ENCODE peak calls at places on chromosome 3, in four cellular contexts. A, C, F and J are unnamed samples.

GRCh38 chr3:111031538-111031937 is 40.1 kb upstream of the NECTIN3 start:
- DNase-seq in A (no peak), C (no peak), F (no peak), J (no peak)

GRCh38 chr3:125143982-125144652 is 68.4 kb downstream of the SLC12A8 start:
- DNase-seq in A (no peak), F (no peak), C (no peak), J (no peak)

GRCh38 chr3:72205297-72205696 is 420.3 kb upstream of the PROK2 start:
- DNase-seq in F (no peak), A (no peak), C (no peak), J (no peak)

GRCh38 chr3:4834403-4834866 is 144.8 kb upstream of the BHLHE40 start:
- DNase-seq in F (no peak), A (no peak), C (peak; percentile 17), J (no peak)

GRCh38 chr3:10116138-10116460 is 624 bp downstream of the BRK1 start:
- DNase-seq in C (peak; percentile 54), A (no peak), F (no peak), J (peak; percentile 22)

GRCh38 chr3:150149651-150150051 is 179.0 kb upstream of the PFN2 start:
- DNase-seq in A (no peak), F (no peak), C (peak; percentile 93), J (peak; percentile 95)

GRCh38 chr3:125192190-125193035 is 20.1 kb downstream of the SLC12A8 start:
- DNase-seq in C (no peak), A (no peak), F (peak; percentile 58), J (peak; percentile 89)

GRCh38 chr3:126103121-126104027 is 19.4 kb upstream of the SLC41A3 start:
- DNase-seq in A (no peak), F (peak; percentile 58), C (no peak), J (no peak)

GRCh38 chr3:108406661-108407206 is 103.7 kb downstream of the MYH15 start:
- DNase-seq in A (peak; percentile 14), C (peak; percentile 56), F (no peak), J (peak; percentile 10)

GRCh38 chr3:99534951-99535704 is 103.3 kb upstream of the COL8A1 start:
- DNase-seq in F (no peak), A (no peak), C (peak; percentile 93), J (peak; percentile 17)

GRCh38 chr3:8817486-8817885 is 48.1 kb upstream of the OXTR start:
- DNase-seq in A (no peak), F (no peak), C (no peak), J (peak; percentile 27)

GRCh38 chr3:189490749-189491148 is 140.4 kb upstream of the TP63 start:
- DNase-seq in F (no peak), A (no peak), C (no peak), J (no peak)

GRCh38 chr3:162492446-162493081 is 996.0 kb downstream of the OTOL1 start:
- DNase-seq in A (no peak), C (peak; percentile 84), F (no peak), J (peak; percentile 7)

GRCh38 chr3:65284971-65285370 is 597.2 kb upstream of the ADAMTS9 start:
- DNase-seq in F (no peak), C (no peak), A (no peak), J (no peak)

GRCh38 chr3:16945330-16945729 is 60.6 kb downstream of the PLCL2 start:
- DNase-seq in C (peak; percentile 15), F (no peak), A (no peak), J (no peak)

GRCh38 chr3:173744479-173744878 is 346.9 kb downstream of the NLGN1 start:
- DNase-seq in C (no peak), F (no peak), A (no peak), J (no peak)

GRCh38 chr3:189710620-189711388 is 79.6 kb downstream of the TP63 start:
- DNase-seq in F (peak; percentile 32), C (peak; percentile 99), A (no peak), J (peak; percentile 66)

GRCh38 chr3:46010519-46011113 is 15.0 kb upstream of the FYCO1 start:
- DNase-seq in A (no peak), C (no peak), F (no peak), J (no peak)

GRCh38 chr3:169363318-169363717 is 300.2 kb downstream of the MECOM start:
- DNase-seq in F (no peak), A (no peak), C (no peak), J (no peak)

GRCh38 chr3:102084712-102085111 is 235.4 kb downstream of the NFKBIZ start:
- DNase-seq in F (no peak), C (no peak), A (no peak), J (no peak)

GRCh38 chr3:106376016-106376415 is 507.2 kb upstream of the CBLB start:
- DNase-seq in A (no peak), C (no peak), F (no peak), J (no peak)

GRCh38 chr3:42581709-42582473 is at the start of gene SEC22C:
- DNase-seq in C (peak; percentile 84), F (peak; percentile 98), A (peak; percentile 94), J (peak; percentile 93)

GRCh38 chr3:42578054-42578453 is 3.7 kb downstream of the SEC22C start:
- DNase-seq in A (no peak), C (no peak), F (no peak), J (no peak)

GRCh38 chr3:42582474-42583070 is 805 bp upstream of the SEC22C start:
- DNase-seq in A (no peak), F (no peak), C (no peak), J (no peak)

GRCh38 chr3:42581400-42581708 is 413 bp downstream of the SEC22C start:
- DNase-seq in C (no peak), A (no peak), F (no peak), J (no peak)
- H4K91ac ChIP-seq in C (no peak overlapping the region), A (no peak overlapping the region), F (no peak overlapping the region), J (peak overlapping the region; percentile 86)

GRCh38 chr3:161069441-161070251 is 35.5 kb downstream of the B3GALNT1 start:
- DNase-seq in C (peak; percentile 46), F (no peak), A (no peak), J (peak; percentile 58)
- H3K4me1 ChIP-seq in C (no peaks in the 10 kb centered on the region), F (no peaks in the 10 kb centered on the region), A (no peaks in the 10 kb centered on the region), J (peaks cover 7% of the 10 kb centered on the region)

DNA sequence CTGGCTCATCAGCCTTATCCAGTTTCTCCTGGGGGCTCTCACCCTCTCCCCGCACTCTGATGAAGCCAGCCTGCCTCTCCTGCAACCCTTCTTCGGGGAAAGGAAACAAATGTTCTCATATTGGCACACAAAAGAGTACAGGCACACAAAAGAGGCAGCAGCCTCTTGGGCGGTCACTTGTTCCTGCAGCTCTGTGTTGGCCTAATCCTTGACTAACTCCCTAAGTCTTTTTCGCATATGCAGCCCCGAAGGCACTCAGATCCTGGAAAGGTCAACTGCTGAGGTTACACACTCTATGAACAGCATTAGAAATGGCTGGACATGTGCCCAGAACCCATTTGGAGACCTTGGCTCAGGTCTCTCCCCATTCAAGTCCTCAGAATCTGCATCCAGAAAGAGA is 7.4 kb upstream of the CAMP start:
- DNase-seq in F (no peak), C (no peak), A (no peak), J (no peak)
- H3K14ac ChIP-seq in F (no peak overlapping the region), C (no peak overlapping the region), A (no peak overlapping the region), J (no peak overlapping the region)

DNA sequence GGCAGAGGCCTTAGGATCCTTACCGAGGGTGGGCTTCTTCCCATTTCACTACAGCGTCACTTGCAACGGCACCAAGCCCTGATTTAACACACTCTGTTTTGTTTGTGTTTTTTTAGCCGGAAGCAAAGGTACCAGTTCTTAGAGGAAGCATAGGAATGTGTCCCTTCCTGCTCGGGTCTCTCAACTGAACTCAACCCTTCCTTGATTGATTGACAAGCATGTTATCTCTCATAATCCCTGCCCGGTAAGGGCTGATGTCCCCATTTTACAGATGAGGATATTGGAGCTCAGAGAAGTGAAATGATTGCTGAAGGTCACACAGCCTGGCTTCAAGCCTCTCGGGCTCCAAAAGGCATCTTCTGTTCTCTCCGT is 26.6 kb upstream of the MAGEF1 start:
- DNase-seq in F (no peak), C (no peak), A (no peak), J (no peak)
- H4K91ac ChIP-seq in F (no peak overlapping the region), C (peak overlapping the region; percentile 15), A (no peak overlapping the region), J (peak overlapping the region; percentile 33)

DNA sequence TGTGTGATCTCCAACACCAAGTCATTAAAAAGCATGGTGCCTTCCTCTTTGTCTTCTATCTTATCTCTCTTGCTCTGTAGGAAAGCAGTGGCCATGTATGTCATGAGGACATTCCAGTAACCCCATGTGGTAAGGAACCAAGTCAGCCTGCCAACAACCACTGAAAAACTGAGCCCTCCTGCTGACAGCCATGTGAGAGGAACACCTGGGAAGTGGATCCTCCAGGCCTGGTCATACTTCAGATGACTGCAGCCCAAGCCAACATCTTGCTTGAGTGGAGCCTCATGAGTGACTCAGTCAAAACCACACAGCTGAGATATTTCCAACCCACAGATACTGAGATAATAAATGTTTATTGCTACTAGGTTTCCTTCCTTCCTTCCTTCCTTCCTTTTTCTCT is 597.3 kb downstream of the ZIC1 start:
- DNase-seq in A (no peak), C (peak; percentile 58), F (no peak), J (no peak)
- H3K4me1 ChIP-seq in A (peaks cover 24% of the 10 kb centered on the region), C (no peaks in the 10 kb centered on the region), F (no peaks in the 10 kb centered on the region), J (peaks cover 2% of the 10 kb centered on the region)

GRCh38 chr3:160400631-160401150 is 1.2 kb downstream of the SMC4 start:
- DNase-seq in A (no peak), F (no peak), C (no peak), J (peak; percentile 61)
- H3K14ac ChIP-seq in A (peak overlapping the region; percentile 97), F (peak overlapping the region; percentile 84), C (peak overlapping the region; percentile 76), J (peak overlapping the region; percentile 84)

GRCh38 chr3:42946050-42946449 is 33.1 kb upstream of the GASK1A start:
- DNase-seq in F (no peak), C (no peak), A (no peak), J (no peak)
- H4K91ac ChIP-seq in F (no peak overlapping the region), C (no peak overlapping the region), A (no peak overlapping the region), J (no peak overlapping the region)

DNA sequence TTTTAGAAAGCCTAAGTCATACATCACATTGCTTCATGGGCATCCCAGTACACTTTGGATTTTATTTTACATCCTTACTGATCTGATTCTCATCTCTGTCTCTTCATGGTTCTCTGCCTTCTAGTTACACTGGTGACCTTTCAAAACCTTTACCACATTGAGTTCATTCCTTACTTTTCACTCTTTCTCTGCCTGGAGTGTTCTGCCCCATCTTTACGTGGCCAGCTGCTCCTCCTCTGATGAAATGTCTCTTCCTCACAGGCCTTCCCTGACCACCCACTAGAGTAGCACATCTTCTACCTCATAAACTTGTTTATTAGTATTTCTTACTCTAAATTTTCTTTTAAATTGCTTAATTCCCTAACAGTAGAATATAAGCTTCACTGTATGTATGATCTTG is 17.7 kb downstream of the CTNNB1 start:
- DNase-seq in A (no peak), F (no peak), C (no peak), J (no peak)
- H3K4me1 ChIP-seq in A (no peaks in the 10 kb centered on the region), F (peaks cover 10% of the 10 kb centered on the region), C (peaks cover 3% of the 10 kb centered on the region), J (peaks cover 2% of the 10 kb centered on the region)

GRCh38 chr3:63863150-63864007 is at the start of the genes ATXN7 and THOC7:
- DNase-seq in C (peak; percentile 38), A (peak; percentile 67), F (peak; percentile 64), J (peak; percentile 68)
- H3K14ac ChIP-seq in C (peak within 1 kb of the TSS; percentile 97), A (peak within 1 kb of the TSS; percentile 43), F (peak within 1 kb of the TSS; percentile 90), J (peak within 1 kb of the TSS; percentile 100)